ENCODE peak calls at places on chromosomes 1 and 21, in eight cellular contexts. S is thoracic aorta, B is PC-3, O is B cell, V is heart right ventricle, P is type B pancreatic cell, N is cardiac fibroblast, Y is AG10803. J is an unnamed sample.

GRCh38 chr1:202107321-202107761 is 15.4 kb upstream of the GPR37L1 start:
- DNase-seq in S (no peak), B (peak), O (no peak), V (peak), P (no peak), N (no peak), Y (no peak), J (no peak)

GRCh38 chr1:29708381-29708780 is 472.1 kb downstream of the PTPRU start:
- DNase-seq in S (no peak), B (peak), O (no peak), V (no peak), P (no peak), N (no peak), Y (peak), J (no peak)

GRCh38 chr1:156689960-156690672 is 12.9 kb upstream of the NES start:
- DNase-seq in S (no peak), B (no peak), O (no peak), V (no peak), P (no peak), N (no peak), Y (peak), J (peak)

GRCh38 chr21:34582506-34583150 is 32.3 kb downstream of the RCAN1 start:
- DNase-seq in S (no peak), B (peak), O (no peak), V (peak), P (no peak), N (peak), Y (peak), J (peak)

GRCh38 chr1:87805661-87806376 is 477.1 kb downstream of the LMO4 start:
- DNase-seq in S (no peak), B (peak), O (no peak), V (no peak), P (no peak), N (peak), Y (peak), J (no peak)

GRCh38 chr1:4175566-4176405 is 275.7 kb upstream of the C1orf174 start:
- DNase-seq in S (no peak), B (no peak), O (no peak), V (no peak), P (peak), N (no peak), Y (no peak), J (no peak)

GRCh38 chr1:101253976-101254660 is 17.3 kb downstream of the S1PR1 start:
- DNase-seq in S (no peak), B (peak), O (no peak), V (no peak), P (no peak), N (peak), Y (peak), J (no peak)

GRCh38 chr1:227789042-227789880 is 26.2 kb upstream of the PRSS38 start:
- DNase-seq in S (no peak), B (peak), O (no peak), V (no peak), P (peak), N (no peak), Y (no peak), J (no peak)

GRCh38 chr1:38129473-38129872 is 82.9 kb upstream of the POU3F1 start:
- DNase-seq in S (no peak), B (no peak), O (no peak), V (no peak), P (no peak), N (no peak), Y (no peak), J (no peak)

GRCh38 chr1:26705788-26706237 is 10.0 kb downstream of the ARID1A start:
- DNase-seq in S (no peak), B (peak), O (no peak), V (no peak), P (no peak), N (peak), Y (peak), J (no peak)

GRCh38 chr1:232769718-232770117 is 35.5 kb upstream of the MAP10 start:
- DNase-seq in S (no peak), B (no peak), O (no peak), V (no peak), P (no peak), N (no peak), Y (peak), J (no peak)

GRCh38 chr1:81703736-81704463 is 96.8 kb upstream of the ADGRL2 start:
- DNase-seq in S (no peak), B (peak), O (no peak), V (no peak), P (no peak), N (peak), Y (peak), J (no peak)

GRCh38 chr1:5485968-5486665 is 506.1 kb downstream of the NPHP4 start:
- DNase-seq in S (no peak), B (no peak), O (no peak), V (no peak), P (no peak), N (no peak), Y (no peak), J (no peak)

GRCh38 chr1:79714664-79715063 is 708.1 kb upstream of the ADGRL4 start:
- DNase-seq in S (no peak), B (no peak), O (no peak), V (no peak), P (no peak), N (no peak), Y (no peak), J (no peak)

GRCh38 chr1:203650012-203650836 is 23.6 kb downstream of the ATP2B4 start:
- DNase-seq in S (no peak), B (peak), O (peak), V (no peak), P (peak), N (peak), Y (no peak), J (peak)

GRCh38 chr1:235417101-235417697 is 50.0 kb downstream of the TBCE start:
- DNase-seq in S (no peak), B (peak), O (peak), V (peak), P (no peak), N (peak), Y (peak), J (peak)

GRCh38 chr1:147073062-147073432 is 99.2 kb downstream of the PRKAB2 start:
- DNase-seq in S (no peak), B (no peak), O (peak), V (no peak), P (no peak), N (no peak), Y (no peak), J (no peak)

GRCh38 chr1:11031624-11032262 is 15.3 kb downstream of the MASP2 start:
- DNase-seq in S (no peak), B (no peak), O (no peak), V (no peak), P (no peak), N (no peak), Y (no peak), J (no peak)

GRCh38 chr1:197464039-197464438 is 196.0 kb downstream of the CRB1 start:
- DNase-seq in S (no peak), B (no peak), O (no peak), V (peak), P (no peak), N (peak), Y (peak), J (no peak)

GRCh38 chr21:20292280-20292679 is 705.9 kb upstream of the NCAM2 start:
- DNase-seq in S (no peak), B (no peak), O (no peak), V (no peak), P (no peak), N (no peak), Y (no peak), J (no peak)

GRCh38 chr21:28294046-28294445 is 698.6 kb downstream of the LTN1 start:
- DNase-seq in S (no peak), B (peak), O (no peak), V (no peak), P (no peak), N (peak), Y (peak), J (no peak)

GRCh38 chr1:113388621-113389355 is 1.5 kb upstream of the MAGI3 start:
- DNase-seq in S (no peak), B (peak), O (no peak), V (peak), P (no peak), N (no peak), Y (peak), J (no peak)

GRCh38 chr1:225769687-225770086 is 7.9 kb upstream of the SRP9 start:
- DNase-seq in S (no peak), B (no peak), O (no peak), V (no peak), P (no peak), N (no peak), Y (no peak), J (no peak)

GRCh38 chr1:9388628-9389184 is 96.0 kb downstream of the SPSB1 start:
- DNase-seq in S (no peak), B (peak), O (no peak), V (no peak), P (no peak), N (peak), Y (peak), J (no peak)

GRCh38 chr1:176188604-176189003 is 18.5 kb downstream of the COP1 start:
- DNase-seq in S (no peak), B (no peak), O (no peak), V (no peak), P (no peak), N (no peak), Y (no peak), J (no peak)

GRCh38 chr21:38244885-38245869 is 11.6 kb upstream of the KCNJ15 start:
- DNase-seq in S (no peak), B (peak), O (no peak), V (no peak), P (no peak), N (peak), Y (peak), J (no peak)

GRCh38 chr1:7587726-7588456 is 183.2 kb upstream of the VAMP3 start:
- DNase-seq in S (no peak), B (no peak), O (no peak), V (no peak), P (no peak), N (no peak), Y (no peak), J (no peak)

GRCh38 chr21:19510653-19511052 is 1107.1 kb upstream of the TMPRSS15 start:
- DNase-seq in S (no peak), B (no peak), O (no peak), V (no peak), P (no peak), N (no peak), Y (no peak), J (no peak)

GRCh38 chr1:37755290-37755689 is 9.6 kb downstream of the EPHA10 start:
- DNase-seq in S (no peak), B (peak), O (no peak), V (no peak), P (no peak), N (no peak), Y (no peak), J (no peak)

GRCh38 chr1:31760901-31761470 is 3.2 kb downstream of the ADGRB2 start:
- DNase-seq in S (peak), B (peak), O (peak), V (peak), P (no peak), N (peak), Y (peak), J (peak)

GRCh38 chr1:178999061-178999460 is 26.6 kb upstream of the FAM20B start:
- DNase-seq in S (no peak), B (no peak), O (no peak), V (no peak), P (no peak), N (no peak), Y (no peak), J (no peak)

GRCh38 chr1:61139324-61140055 is 57.1 kb downstream of the NFIA start:
- DNase-seq in S (no peak), B (peak), O (no peak), V (no peak), P (no peak), N (peak), Y (peak), J (no peak)

GRCh38 chr1:224861317-224861716 is 68.2 kb upstream of the DNAH14 start:
- DNase-seq in S (no peak), B (no peak), O (no peak), V (no peak), P (no peak), N (no peak), Y (no peak), J (no peak)

DNA sequence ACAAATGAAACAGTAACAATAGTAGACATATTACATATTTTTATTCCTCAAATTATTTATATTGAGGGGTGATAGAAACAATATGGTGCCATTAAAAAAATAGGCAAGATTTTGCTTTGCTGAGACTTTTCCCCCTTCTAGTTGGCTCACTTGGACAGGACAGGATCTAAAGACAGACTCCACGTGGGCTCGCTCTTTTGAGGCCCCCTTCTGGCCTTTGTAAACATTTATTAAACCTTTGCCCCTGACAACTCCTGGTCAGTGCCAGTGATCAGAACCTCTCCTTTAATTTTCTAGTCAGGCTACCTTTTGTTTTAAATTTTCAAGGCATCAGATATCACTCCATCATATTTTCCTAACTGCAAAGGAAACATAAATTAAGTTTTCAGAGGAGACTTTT is 49.7 kb upstream of the IFI44L start:
- DNase-seq in S (no peak), B (no peak), O (no peak), V (no peak), P (no peak), N (no peak), Y (no peak), J (peak)
- TF ChIP-seq CTCF in S (no peak), B (no peak), O (no peak), V (no peak), P (no peak), N (no peak), Y (no peak), J (no peak)

GRCh38 chr1:155093938-155094621 is 15.4 kb downstream of the EFNA3 start:
- DNase-seq in S (no peak), B (peak), O (no peak), V (peak), P (no peak), N (peak), Y (peak), J (no peak)
- TF ChIP-seq CTCF in S (no peak), B (peak), O (peak), V (peak), P (peak), N (peak), Y (peak), J (no peak)

GRCh38 chr1:182616130-182617074 is 12.2 kb upstream of the RGS16 start:
- DNase-seq in S (peak), B (no peak), O (peak), V (peak), P (no peak), N (peak), Y (peak), J (no peak)
- TF ChIP-seq CTCF in S (no peak), B (no peak), O (no peak), V (no peak), P (no peak), N (no peak), Y (no peak), J (no peak)

GRCh38 chr1:98276514-98276913 is 355.7 kb upstream of the DPYD start:
- DNase-seq in S (no peak), B (peak), O (no peak), V (no peak), P (no peak), N (no peak), Y (no peak), J (no peak)
- TF ChIP-seq CTCF in S (no peak), B (no peak), O (no peak), V (no peak), P (no peak), N (no peak), Y (no peak), J (no peak)

GRCh38 chr1:57072775-57073174 is 107.0 kb upstream of the C8B start:
- DNase-seq in S (no peak), B (peak), O (no peak), V (no peak), P (no peak), N (no peak), Y (no peak), J (no peak)
- TF ChIP-seq CTCF in S (no peak), B (peak), O (no peak), V (no peak), P (peak), N (no peak), Y (peak), J (peak)

GRCh38 chr1:2322065-2322571 is 69.2 kb downstream of the MORN1 start:
- DNase-seq in S (peak), B (no peak), O (no peak), V (peak), P (peak), N (peak), Y (peak), J (no peak)
- TF ChIP-seq CTCF in S (no peak), B (no peak), O (no peak), V (peak), P (peak), N (peak), Y (peak), J (no peak)

DNA sequence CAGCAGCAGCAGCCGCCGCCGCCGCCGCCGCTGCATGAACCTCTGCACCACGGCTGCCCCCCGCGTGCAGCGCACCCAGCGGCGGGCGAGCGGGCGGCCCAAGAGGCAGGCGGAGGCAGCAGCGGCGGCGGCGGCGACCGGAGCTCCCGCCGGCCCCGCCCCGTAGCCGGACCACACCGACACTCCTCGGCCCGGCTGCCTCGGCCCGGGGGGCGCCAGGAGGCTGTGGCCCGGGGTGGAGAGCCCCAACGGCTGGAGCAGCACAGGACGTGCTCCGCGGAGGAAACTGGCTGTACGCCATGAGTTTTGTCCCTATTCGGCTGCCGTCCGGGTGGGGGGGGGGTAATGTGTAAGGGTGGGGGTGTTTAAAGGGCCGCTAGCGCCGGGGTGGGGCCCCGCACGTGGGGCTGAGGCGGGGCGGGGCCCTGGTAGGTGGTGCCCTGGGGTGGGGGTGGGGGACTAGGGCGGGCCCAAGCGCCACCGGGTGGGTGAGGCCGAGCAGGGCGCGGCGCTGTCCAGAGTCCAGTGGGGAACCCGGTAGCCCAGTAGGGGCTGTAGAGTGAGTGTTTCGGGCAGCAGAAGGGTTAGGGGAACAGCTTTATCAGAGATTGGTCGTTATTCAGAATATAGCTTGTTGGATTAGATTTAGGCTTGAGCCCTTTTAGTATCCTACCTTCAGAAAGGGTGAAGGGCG is at the start of gene FAM78B:
- DNase-seq in S (no peak), B (peak), O (peak), V (peak), P (peak), N (peak), Y (peak), J (peak)
- TF ChIP-seq CTCF in S (peak), B (no peak), O (no peak), V (peak), P (peak), N (peak), Y (no peak), J (no peak)

GRCh38 chr1:210263963-210264362 is 31.4 kb downstream of the SERTAD4 start:
- DNase-seq in S (no peak), B (no peak), O (no peak), V (no peak), P (no peak), N (no peak), Y (no peak), J (no peak)

GRCh38 chr1:210260087-210260486 is 27.5 kb downstream of the SERTAD4 start:
- DNase-seq in S (no peak), B (no peak), O (no peak), V (no peak), P (no peak), N (no peak), Y (peak), J (no peak)

GRCh38 chr1:210262167-210262896 is 29.7 kb downstream of the SERTAD4 start:
- DNase-seq in S (peak), B (peak), O (no peak), V (peak), P (no peak), N (peak), Y (peak), J (no peak)

GRCh38 chr1:210262897-210263272 is 30.3 kb downstream of the SERTAD4 start:
- DNase-seq in S (no peak), B (peak), O (no peak), V (peak), P (no peak), N (no peak), Y (peak), J (no peak)

GRCh38 chr1:210264521-210265380 is 32.2 kb downstream of the SERTAD4 start:
- DNase-seq in S (no peak), B (no peak), O (no peak), V (no peak), P (no peak), N (peak), Y (peak), J (no peak)
- TF ChIP-seq CTCF in S (no peak), B (peak), O (no peak), V (peak), P (peak), N (no peak), Y (peak), J (peak)

J was measured in endothelial cell.